ENCODE peak calls at places on chromosome 4, in nine cellular contexts. W, M, H, X, I, S, A, O and N are unnamed samples. For H3K27me3 and H3K4me1, the result is how much of the 10 kb centered on the place peaks cover.

GRCh38 chr4:27635936-27636913 is 775.6 kb downstream of the STIM2 start:
- DNase-seq in W (no peak), M (no peak), H (no peak), X (no peak), I (no peak), S (no peak), A (no peak), O (no peak), N (no peak)

GRCh38 chr4:73723029-73723428 is 17.3 kb upstream of the CXCL8 start:
- DNase-seq in W (peak), M (no peak), H (no peak), X (no peak), I (no peak), S (no peak), A (no peak), O (no peak), N (no peak)

GRCh38 chr4:30716158-30716557 is 4.0 kb upstream of the PCDH7 start:
- DNase-seq in W (peak), M (no peak), H (no peak), X (no peak), I (peak), S (peak), A (no peak), O (no peak), N (peak)

GRCh38 chr4:140686799-140687198 is 69.4 kb downstream of the TBC1D9 start:
- DNase-seq in W (no peak), M (no peak), H (no peak), X (no peak), I (no peak), S (no peak), A (peak), O (no peak), N (peak)

GRCh38 chr4:5755679-5756078 is 44.7 kb downstream of the EVC start:
- DNase-seq in W (no peak), M (no peak), H (peak), X (no peak), I (no peak), S (no peak), A (no peak), O (peak), N (no peak)

GRCh38 chr4:85798011-85798770 is 323.2 kb downstream of the ARHGAP24 start:
- DNase-seq in W (peak), M (no peak), H (no peak), X (no peak), I (peak), S (no peak), A (no peak), O (no peak), N (peak)

GRCh38 chr4:180455226-180455625 is 1788.0 kb upstream of the TENM3 start:
- DNase-seq in W (peak), M (no peak), H (no peak), X (no peak), I (no peak), S (no peak), A (no peak), O (no peak), N (no peak)

GRCh38 chr4:26859762-26860156 is 882 bp upstream of the STIM2 start:
- DNase-seq in W (peak), M (no peak), H (no peak), X (no peak), I (no peak), S (no peak), A (no peak), O (no peak), N (no peak)

GRCh38 chr4:35885081-35885480 is 359.2 kb downstream of the ARAP2 start:
- DNase-seq in W (no peak), M (no peak), H (no peak), X (no peak), I (no peak), S (no peak), A (no peak), O (no peak), N (no peak)
- H3K27me3 ChIP-seq in W (under half), M (under half), H (under half), X (under half), I (under half), S (under half), A (under half), O (under half), N (under half)

GRCh38 chr4:88811904-88812303 is 114.3 kb upstream of the NAP1L5 start:
- DNase-seq in W (no peak), M (no peak), H (no peak), X (no peak), I (no peak), S (no peak), A (no peak), O (no peak), N (no peak)
- H3K4me1 ChIP-seq in W (under half), M (under half), H (under half), X (under half), I (under half), S (under half), A (under half), O (half or more), N (under half)

GRCh38 chr4:122823476-122823875 is 3.2 kb upstream of the FGF2 start:
- DNase-seq in W (no peak), M (no peak), H (no peak), X (no peak), I (peak), S (no peak), A (no peak), O (no peak), N (no peak)
- H3K27me3 ChIP-seq in W (under half), M (under half), H (under half), X (under half), I (under half), S (under half), A (under half), O (under half), N (under half)

DNA sequence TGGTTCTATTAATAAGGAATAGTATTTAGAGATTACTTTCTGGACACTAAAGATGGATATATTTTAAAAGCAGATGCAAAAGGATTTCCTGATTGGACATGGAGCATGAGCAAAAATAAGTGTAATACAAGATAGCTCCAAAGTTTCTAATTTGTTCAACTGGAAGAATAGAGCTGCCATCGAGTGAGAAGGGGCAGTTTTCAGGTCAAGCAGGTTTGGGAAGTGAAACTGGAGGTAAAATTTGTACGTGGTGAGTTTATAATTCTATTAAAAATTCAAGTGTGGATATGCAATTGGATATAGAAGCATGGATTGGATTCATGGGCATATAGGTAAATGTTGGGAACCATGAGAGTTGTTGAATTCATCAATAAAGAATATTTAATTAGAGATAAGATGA is 31.8 kb downstream of the PRDM8 start:
- DNase-seq in W (no peak), M (no peak), H (no peak), X (no peak), I (no peak), S (no peak), A (no peak), O (no peak), N (no peak)
- H3K4me1 ChIP-seq in W (under half), M (under half), H (under half), X (under half), I (under half), S (under half), A (under half), O (under half), N (under half)